ENCODE peak calls at places on chromosomes 12 and 14, in four cellular contexts. Q is stromal cell of bone marrow, C is HT1080, W is NCI-H460. S is an unnamed sample.
A peak's percentile ranks its signal among the peaks of the same experiment; 100 is the strongest.

GRCh38 chr12:12008232-12008850 is 62.4 kb upstream of the BCL2L14 start:
- DNase-seq in Q (no peak), C (peak; percentile 29), W (no peak), S (no peak)

GRCh38 chr12:2301531-2302461 is 249.0 kb downstream of the CACNA1C start:
- DNase-seq in Q (peak; percentile 73), C (no peak), W (no peak), S (peak; percentile 91)

GRCh38 chr12:104896146-104896545 is 61.9 kb downstream of the SLC41A2 start:
- DNase-seq in Q (no peak), C (no peak), W (no peak), S (no peak)

GRCh38 chr14:53993920-53994607 is 37.4 kb upstream of the BMP4 start:
- DNase-seq in Q (no peak), C (no peak), W (no peak), S (no peak)

GRCh38 chr12:29486972-29487371 is 10.5 kb downstream of the OVCH1 start:
- DNase-seq in Q (no peak), C (no peak), W (no peak), S (no peak)

GRCh38 chr12:91202390-91202789 is 19.8 kb upstream of the DCN start:
- DNase-seq in Q (no peak), C (no peak), W (no peak), S (no peak)

GRCh38 chr12:85504164-85504563 is 224.1 kb downstream of the ALX1 start:
- DNase-seq in Q (no peak), C (no peak), W (no peak), S (no peak)

GRCh38 chr14:49051328-49052060 is 534.7 kb downstream of the RPS29 start:
- DNase-seq in Q (no peak), C (peak; percentile 34), W (no peak), S (no peak)

GRCh38 chr12:774051-774614 is 21.8 kb downstream of the WNK1 start:
- DNase-seq in Q (no peak), C (no peak), W (no peak), S (no peak)

GRCh38 chr12:109744991-109745942 is 31.6 kb downstream of the FAM222A start:
- DNase-seq in Q (no peak), C (no peak), W (no peak), S (no peak)

GRCh38 chr14:90893510-90893909 is 77.3 kb upstream of the TTC7B start:
- DNase-seq in Q (no peak), C (no peak), W (no peak), S (no peak)

GRCh38 chr14:75654127-75654732 is 6.4 kb downstream of the ERG28 start:
- DNase-seq in Q (no peak), C (peak; percentile 52), W (peak; percentile 60), S (peak; percentile 23)